ENCODE peak calls at places on chromosome 11, in five cellular contexts. I is natural killer cell treated with Interleukin-12 subunit alpha and Interleukin-12 subunit beta and Interleukin-15 and Interleukin-18, amount 100 ng/mL, for 72 hours; T is activated T-helper 1 cell treated with Interleukin-2 at 50 U/mL for 16 hours; E is breast epithelium; Q is stimulated activated CD4-positive, alpha-beta T cell treated with anti-CD3 and anti-CD28 coated beads, Interleukin-15, amount 100 ng/mL, for 1 hour. M is an unnamed sample.

GRCh38 chr11:114846040-114846791 is 167.9 kb downstream of the NXPE2 start:
- DNase-seq in I (no peak), T (no peak), Q (no peak), E (no peak), M (peak)

GRCh38 chr11:18958221-18958910 is 19.2 kb upstream of the MRGPRX1 start:
- DNase-seq in E (no peak), Q (no peak), T (no peak), I (no peak), M (no peak)

GRCh38 chr11:118290923-118291322 is 13.6 kb upstream of the CD3E start:
- DNase-seq in Q (no peak), E (peak), T (no peak), I (no peak), M (no peak)

GRCh38 chr11:69892237-69892985 is 73.2 kb upstream of the FGF3 start:
- DNase-seq in I (no peak), Q (no peak), T (no peak), E (no peak), M (no peak)

GRCh38 chr11:390175-390574 is 3.8 kb upstream of the PKP3 start:
- DNase-seq in Q (no peak), T (no peak), E (no peak), I (no peak), M (no peak)

GRCh38 chr11:75422248-75423231 is 10.5 kb downstream of the KLHL35 start:
- DNase-seq in T (no peak), Q (no peak), I (no peak), E (no peak), M (no peak)

GRCh38 chr11:117837070-117837776 is 12.7 kb upstream of the FXYD2 start:
- DNase-seq in I (no peak), Q (no peak), T (no peak), E (no peak), M (no peak)

GRCh38 chr11:36581536-36581935 is 12.8 kb upstream of the IFTAP start:
- DNase-seq in T (no peak), I (no peak), E (no peak), Q (no peak), M (no peak)

GRCh38 chr11:126317681-126318641 is 14.1 kb downstream of the DCPS start:
- DNase-seq in E (peak), I (peak), T (no peak), Q (no peak), M (peak)

GRCh38 chr11:76667271-76667818 is 3.2 kb downstream of the LRRC32 start:
- DNase-seq in I (no peak), Q (no peak), E (no peak), T (no peak), M (no peak)

GRCh38 chr11:66881436-66881835 is 24.6 kb downstream of the LRFN4 start:
- DNase-seq in Q (no peak), I (no peak), E (no peak), T (no peak), M (no peak)

GRCh38 chr11:12243511-12243910 is 133.1 kb downstream of the MICAL2 start:
- DNase-seq in E (no peak), Q (no peak), T (no peak), I (no peak), M (no peak)

GRCh38 chr11:74235121-74235520 is 64.0 kb downstream of the PPME1 start:
- DNase-seq in I (no peak), Q (no peak), E (no peak), T (no peak), M (no peak)

GRCh38 chr11:17927643-17928343 is 85.1 kb downstream of the SERGEF start:
- DNase-seq in T (no peak), I (no peak), Q (no peak), E (no peak), M (peak)

GRCh38 chr11:128525411-128526243 is 61.7 kb downstream of the ETS1 start:
- DNase-seq in T (no peak), I (no peak), E (no peak), Q (no peak), M (peak)

GRCh38 chr11:47328449-47329390 is 23.8 kb downstream of the MYBPC3 start:
- DNase-seq in T (no peak), Q (no peak), E (no peak), I (no peak), M (no peak)

GRCh38 chr11:56331861-56332491 is 13.9 kb upstream of the OR8K1 start:
- DNase-seq in T (no peak), Q (no peak), E (no peak), I (no peak), M (no peak)

GRCh38 chr11:71183878-71184277 is 68.5 kb downstream of the SHANK2 start:
- DNase-seq in Q (no peak), E (no peak), T (no peak), I (peak), M (no peak)

GRCh38 chr11:72721276-72721675 is 30.9 kb downstream of the ARAP1 start:
- DNase-seq in Q (no peak), I (no peak), T (no peak), E (no peak), M (no peak)

GRCh38 chr11:45162916-45163879 is 16.8 kb downstream of the PRDM11 start:
- DNase-seq in E (no peak), I (no peak), T (no peak), Q (no peak), M (no peak)

GRCh38 chr11:86958259-86958658 is 3.1 kb upstream of the FZD4 start:
- DNase-seq in T (no peak), I (no peak), E (no peak), Q (no peak), M (no peak)

GRCh38 chr11:109342261-109342660 is 79.7 kb upstream of the C11orf87 start:
- DNase-seq in Q (no peak), I (no peak), E (no peak), T (no peak), M (no peak)

GRCh38 chr11:13277719-13278619 is at the start of gene BMAL1:
- DNase-seq in I (peak), E (peak), T (peak), Q (peak), M (peak)

GRCh38 chr11:59028105-59028504 is 58.0 kb upstream of the GLYATL1B start:
- DNase-seq in I (no peak), Q (no peak), E (no peak), T (no peak), M (no peak)

GRCh38 chr11:42161886-42162285 is 702.4 kb upstream of the LRRC4C start:
- DNase-seq in I (no peak), T (no peak), E (no peak), Q (no peak), M (no peak)

GRCh38 chr11:111913997-111914396 is 1.5 kb downstream of the HSPB2 start:
- DNase-seq in E (peak), Q (no peak), I (no peak), T (no peak), M (no peak)

GRCh38 chr11:126329644-126330200 is 25.8 kb upstream of the ST3GAL4 start:
- DNase-seq in E (no peak), Q (no peak), I (peak), T (no peak), M (no peak)

GRCh38 chr11:19393941-19394340 is 153.2 kb upstream of the E2F8 start:
- DNase-seq in Q (no peak), E (no peak), T (no peak), I (no peak), M (no peak)

GRCh38 chr11:134786636-134787035 is 374.6 kb upstream of the B3GAT1 start:
- DNase-seq in I (no peak), Q (no peak), E (no peak), T (no peak), M (peak)

GRCh38 chr11:59898652-59899051 is 20.1 kb downstream of the OOSP3 start:
- DNase-seq in I (no peak), E (no peak), Q (no peak), T (no peak), M (no peak)

GRCh38 chr11:36015806-36016205 is 71.9 kb downstream of the LDLRAD3 start:
- DNase-seq in Q (no peak), I (no peak), E (peak), T (no peak), M (no peak)

GRCh38 chr11:120181446-120181992 is 29.3 kb upstream of the OAF start:
- DNase-seq in Q (no peak), T (no peak), I (no peak), E (peak), M (peak)

GRCh38 chr11:11347583-11347982 is 5.5 kb downstream of the CSNK2A3 start:
- DNase-seq in T (no peak), I (no peak), E (no peak), Q (no peak), M (no peak)

GRCh38 chr11:64870176-64870892 is 8.1 kb downstream of the EHD1 start:
- DNase-seq in T (no peak), E (no peak), Q (no peak), I (peak), M (no peak)

GRCh38 chr11:10076458-10077141 is 217.4 kb downstream of the SBF2 start:
- DNase-seq in E (no peak), I (peak), T (no peak), Q (peak), M (no peak)

GRCh38 chr11:5486003-5486402 is 2.5 kb upstream of the OR52D1 start:
- DNase-seq in E (no peak), I (no peak), Q (no peak), T (no peak), M (no peak)

GRCh38 chr11:117705866-117706265 is 91.2 kb downstream of the DSCAML1 start:
- DNase-seq in E (no peak), T (no peak), Q (no peak), I (no peak), M (no peak)

GRCh38 chr11:209275-210121 is 2.0 kb downstream of the RIC8A start:
- DNase-seq in I (no peak), E (no peak), Q (no peak), T (no peak), M (no peak)

GRCh38 chr11:31720666-31721199 is 90.4 kb downstream of the PAX6 start:
- DNase-seq in Q (no peak), T (no peak), I (no peak), E (no peak), M (no peak)

GRCh38 chr11:13223112-13223511 is 54.5 kb upstream of the BMAL1 start:
- DNase-seq in Q (no peak), T (no peak), I (no peak), E (no peak), M (no peak)